ENCODE peak calls at places on chromosomes 2 and 18, in ten cellular contexts. One of them, this sample, is unnamed.

GRCh38 chr2:64259301-64259700 is 115.1 kb upstream of the PELI1 start:
- DNase-seq in caudate nucleus: no peak
- DNase-seq in NCI-H82: no peak
- DNase-seq in GM20000: no peak
- DNase-seq in NCI-H2029: no peak
- DNase-seq in NCI-H226: no peak
- DNase-seq in amygdala: no peak
- DNase-seq in activated naive CD8-positive, alpha-beta T cell treated with anti-CD3 and anti-CD28 coated beads, Interleukin-2, amount 10 ng/mL, durations not matched to agents 7 days and 5 days: no peak
- DNase-seq in NCI-H146: no peak
- DNase-seq in MCF 10A: peak
- DNase-seq in this sample: no peak

GRCh38 chr18:32770651-32771168 is 2.1 kb downstream of the KLHL14 start:
- DNase-seq in caudate nucleus: no peak
- DNase-seq in NCI-H82: no peak
- DNase-seq in GM20000: peak
- DNase-seq in NCI-H2029: no peak
- DNase-seq in NCI-H226: no peak
- DNase-seq in amygdala: no peak
- DNase-seq in activated naive CD8-positive, alpha-beta T cell treated with anti-CD3 and anti-CD28 coated beads, Interleukin-2, amount 10 ng/mL, durations not matched to agents 7 days and 5 days: no peak
- DNase-seq in NCI-H146: peak
- DNase-seq in MCF 10A: no peak
- DNase-seq in this sample: no peak

GRCh38 chr2:241636182-241636982 is 576 bp downstream of the THAP4 start:
- DNase-seq in caudate nucleus: no peak
- DNase-seq in NCI-H82: peak
- DNase-seq in GM20000: peak
- DNase-seq in NCI-H2029: no peak
- DNase-seq in NCI-H226: peak
- DNase-seq in amygdala: no peak
- DNase-seq in activated naive CD8-positive, alpha-beta T cell treated with anti-CD3 and anti-CD28 coated beads, Interleukin-2, amount 10 ng/mL, durations not matched to agents 7 days and 5 days: peak
- DNase-seq in NCI-H146: peak
- DNase-seq in MCF 10A: peak
- DNase-seq in this sample: peak

GRCh38 chr18:38980420-38980819 is 1414.8 kb upstream of the CELF4 start:
- DNase-seq in caudate nucleus: no peak
- DNase-seq in NCI-H82: no peak
- DNase-seq in GM20000: no peak
- DNase-seq in NCI-H2029: no peak
- DNase-seq in NCI-H226: no peak
- DNase-seq in amygdala: no peak
- DNase-seq in activated naive CD8-positive, alpha-beta T cell treated with anti-CD3 and anti-CD28 coated beads, Interleukin-2, amount 10 ng/mL, durations not matched to agents 7 days and 5 days: no peak
- DNase-seq in NCI-H146: no peak
- DNase-seq in MCF 10A: no peak
- DNase-seq in this sample: no peak

GRCh38 chr2:227388537-227389011 is 825 bp upstream of the SCYGR1 start:
- DNase-seq in caudate nucleus: no peak
- DNase-seq in NCI-H82: no peak
- DNase-seq in GM20000: no peak
- DNase-seq in NCI-H2029: no peak
- DNase-seq in NCI-H226: peak
- DNase-seq in amygdala: no peak
- DNase-seq in activated naive CD8-positive, alpha-beta T cell treated with anti-CD3 and anti-CD28 coated beads, Interleukin-2, amount 10 ng/mL, durations not matched to agents 7 days and 5 days: no peak
- DNase-seq in NCI-H146: no peak
- DNase-seq in MCF 10A: peak
- DNase-seq in this sample: no peak

GRCh38 chr2:40584432-40584831 is 132.5 kb upstream of the SLC8A1 start:
- DNase-seq in caudate nucleus: no peak
- DNase-seq in NCI-H82: no peak
- DNase-seq in GM20000: no peak
- DNase-seq in NCI-H2029: no peak
- DNase-seq in NCI-H226: no peak
- DNase-seq in amygdala: no peak
- DNase-seq in activated naive CD8-positive, alpha-beta T cell treated with anti-CD3 and anti-CD28 coated beads, Interleukin-2, amount 10 ng/mL, durations not matched to agents 7 days and 5 days: no peak
- DNase-seq in NCI-H146: no peak
- DNase-seq in MCF 10A: no peak
- DNase-seq in this sample: no peak

GRCh38 chr2:163675389-163675788 is 60.4 kb downstream of the FIGN start:
- DNase-seq in caudate nucleus: no peak
- DNase-seq in NCI-H82: no peak
- DNase-seq in GM20000: no peak
- DNase-seq in NCI-H2029: no peak
- DNase-seq in NCI-H226: no peak
- DNase-seq in amygdala: peak
- DNase-seq in activated naive CD8-positive, alpha-beta T cell treated with anti-CD3 and anti-CD28 coated beads, Interleukin-2, amount 10 ng/mL, durations not matched to agents 7 days and 5 days: no peak
- DNase-seq in NCI-H146: no peak
- DNase-seq in MCF 10A: no peak
- DNase-seq in this sample: no peak

GRCh38 chr2:162258686-162259085 is 15.4 kb upstream of the FAP start:
- DNase-seq in caudate nucleus: no peak
- DNase-seq in NCI-H82: no peak
- DNase-seq in GM20000: no peak
- DNase-seq in NCI-H2029: no peak
- DNase-seq in NCI-H226: no peak
- DNase-seq in amygdala: no peak
- DNase-seq in activated naive CD8-positive, alpha-beta T cell treated with anti-CD3 and anti-CD28 coated beads, Interleukin-2, amount 10 ng/mL, durations not matched to agents 7 days and 5 days: no peak
- DNase-seq in NCI-H146: no peak
- DNase-seq in MCF 10A: no peak
- DNase-seq in this sample: no peak

GRCh38 chr2:200288670-200289429 is 17.6 kb upstream of the SPATS2L start:
- DNase-seq in caudate nucleus: no peak
- DNase-seq in NCI-H82: peak
- DNase-seq in GM20000: no peak
- DNase-seq in NCI-H2029: no peak
- DNase-seq in NCI-H226: peak
- DNase-seq in amygdala: no peak
- DNase-seq in activated naive CD8-positive, alpha-beta T cell treated with anti-CD3 and anti-CD28 coated beads, Interleukin-2, amount 10 ng/mL, durations not matched to agents 7 days and 5 days: no peak
- DNase-seq in NCI-H146: no peak
- DNase-seq in MCF 10A: peak
- DNase-seq in this sample: no peak

GRCh38 chr18:79458131-79458838 is 62.6 kb downstream of the NFATC1 start:
- DNase-seq in caudate nucleus: no peak
- DNase-seq in NCI-H82: no peak
- DNase-seq in GM20000: no peak
- DNase-seq in NCI-H2029: no peak
- DNase-seq in NCI-H226: peak
- DNase-seq in amygdala: no peak
- DNase-seq in activated naive CD8-positive, alpha-beta T cell treated with anti-CD3 and anti-CD28 coated beads, Interleukin-2, amount 10 ng/mL, durations not matched to agents 7 days and 5 days: no peak
- DNase-seq in NCI-H146: no peak
- DNase-seq in MCF 10A: peak
- DNase-seq in this sample: no peak

GRCh38 chr18:67425724-67426123 is 90.8 kb downstream of the DSEL start:
- DNase-seq in caudate nucleus: no peak
- DNase-seq in NCI-H82: no peak
- DNase-seq in GM20000: no peak
- DNase-seq in NCI-H2029: no peak
- DNase-seq in NCI-H226: peak
- DNase-seq in amygdala: no peak
- DNase-seq in activated naive CD8-positive, alpha-beta T cell treated with anti-CD3 and anti-CD28 coated beads, Interleukin-2, amount 10 ng/mL, durations not matched to agents 7 days and 5 days: no peak
- DNase-seq in NCI-H146: no peak
- DNase-seq in MCF 10A: peak
- DNase-seq in this sample: no peak

GRCh38 chr18:8997634-8998033 is 104.9 kb upstream of the NDUFV2 start:
- DNase-seq in caudate nucleus: no peak
- DNase-seq in NCI-H82: peak
- DNase-seq in GM20000: no peak
- DNase-seq in NCI-H2029: no peak
- DNase-seq in NCI-H226: no peak
- DNase-seq in amygdala: no peak
- DNase-seq in activated naive CD8-positive, alpha-beta T cell treated with anti-CD3 and anti-CD28 coated beads, Interleukin-2, amount 10 ng/mL, durations not matched to agents 7 days and 5 days: no peak
- DNase-seq in NCI-H146: no peak
- DNase-seq in MCF 10A: no peak
- DNase-seq in this sample: no peak

GRCh38 chr2:15946983-15947382 is 6.6 kb downstream of the MYCN start:
- DNase-seq in caudate nucleus: no peak
- DNase-seq in NCI-H82: no peak
- DNase-seq in GM20000: no peak
- DNase-seq in NCI-H2029: no peak
- DNase-seq in NCI-H226: no peak
- DNase-seq in amygdala: no peak
- DNase-seq in activated naive CD8-positive, alpha-beta T cell treated with anti-CD3 and anti-CD28 coated beads, Interleukin-2, amount 10 ng/mL, durations not matched to agents 7 days and 5 days: no peak
- DNase-seq in NCI-H146: no peak
- DNase-seq in MCF 10A: no peak
- DNase-seq in this sample: no peak

GRCh38 chr18:56727399-56727798 is 76.2 kb downstream of the WDR7 start:
- DNase-seq in caudate nucleus: no peak
- DNase-seq in NCI-H82: no peak
- DNase-seq in GM20000: no peak
- DNase-seq in NCI-H2029: no peak
- DNase-seq in NCI-H226: no peak
- DNase-seq in amygdala: no peak
- DNase-seq in activated naive CD8-positive, alpha-beta T cell treated with anti-CD3 and anti-CD28 coated beads, Interleukin-2, amount 10 ng/mL, durations not matched to agents 7 days and 5 days: no peak
- DNase-seq in NCI-H146: no peak
- DNase-seq in MCF 10A: no peak
- DNase-seq in this sample: no peak

GRCh38 chr2:28528206-28528605 is 32.3 kb downstream of the PLB1 start:
- DNase-seq in caudate nucleus: peak
- DNase-seq in NCI-H82: no peak
- DNase-seq in GM20000: no peak
- DNase-seq in NCI-H2029: no peak
- DNase-seq in NCI-H226: no peak
- DNase-seq in amygdala: no peak
- DNase-seq in activated naive CD8-positive, alpha-beta T cell treated with anti-CD3 and anti-CD28 coated beads, Interleukin-2, amount 10 ng/mL, durations not matched to agents 7 days and 5 days: no peak
- DNase-seq in NCI-H146: no peak
- DNase-seq in MCF 10A: no peak
- DNase-seq in this sample: no peak

GRCh38 chr2:106165064-106165463 is 29.0 kb downstream of the UXS1 start:
- DNase-seq in caudate nucleus: no peak
- DNase-seq in NCI-H82: no peak
- DNase-seq in GM20000: no peak
- DNase-seq in NCI-H2029: no peak
- DNase-seq in NCI-H226: no peak
- DNase-seq in amygdala: no peak
- DNase-seq in activated naive CD8-positive, alpha-beta T cell treated with anti-CD3 and anti-CD28 coated beads, Interleukin-2, amount 10 ng/mL, durations not matched to agents 7 days and 5 days: no peak
- DNase-seq in NCI-H146: no peak
- DNase-seq in MCF 10A: no peak
- DNase-seq in this sample: no peak

GRCh38 chr2:185583058-185583816 is 155.4 kb upstream of the FSIP2 start:
- DNase-seq in caudate nucleus: no peak
- DNase-seq in NCI-H82: no peak
- DNase-seq in GM20000: no peak
- DNase-seq in NCI-H2029: no peak
- DNase-seq in NCI-H226: peak
- DNase-seq in amygdala: no peak
- DNase-seq in activated naive CD8-positive, alpha-beta T cell treated with anti-CD3 and anti-CD28 coated beads, Interleukin-2, amount 10 ng/mL, durations not matched to agents 7 days and 5 days: no peak
- DNase-seq in NCI-H146: no peak
- DNase-seq in MCF 10A: peak
- DNase-seq in this sample: no peak

GRCh38 chr2:216565946-216566345 is 67.3 kb upstream of the IGFBP2 start:
- DNase-seq in caudate nucleus: no peak
- DNase-seq in NCI-H82: no peak
- DNase-seq in GM20000: no peak
- DNase-seq in NCI-H2029: no peak
- DNase-seq in NCI-H226: no peak
- DNase-seq in amygdala: no peak
- DNase-seq in activated naive CD8-positive, alpha-beta T cell treated with anti-CD3 and anti-CD28 coated beads, Interleukin-2, amount 10 ng/mL, durations not matched to agents 7 days and 5 days: no peak
- DNase-seq in NCI-H146: no peak
- DNase-seq in MCF 10A: no peak
- DNase-seq in this sample: no peak

GRCh38 chr18:44409524-44409923 is 271.2 kb upstream of the SETBP1 start:
- DNase-seq in caudate nucleus: no peak
- DNase-seq in NCI-H82: no peak
- DNase-seq in GM20000: no peak
- DNase-seq in NCI-H2029: no peak
- DNase-seq in NCI-H226: no peak
- DNase-seq in amygdala: no peak
- DNase-seq in activated naive CD8-positive, alpha-beta T cell treated with anti-CD3 and anti-CD28 coated beads, Interleukin-2, amount 10 ng/mL, durations not matched to agents 7 days and 5 days: no peak
- DNase-seq in NCI-H146: no peak
- DNase-seq in MCF 10A: peak
- DNase-seq in this sample: no peak

This sample was measured in posterior cingulate gyrus.